ENCODE peak calls at places on chromosomes 16 and 17, in nine cellular contexts. R, X, M, Q, A, S, Y, W and N are unnamed samples.

GRCh38 chr17:82107341-82107860 is 9.4 kb upstream of the FASN start:
- DNase-seq in S (no peak), R (no peak), M (peak; percentile 28), A (no peak), X (no peak), W (no peak), Y (no peak), Q (no peak), N (no peak)

GRCh38 chr16:31427441-31428276 is 501 bp downstream of the COX6A2 start:
- DNase-seq in S (no peak), R (no peak), X (peak; percentile 49), M (no peak), W (no peak), A (peak; percentile 60), Y (peak; percentile 81), Q (no peak), N (peak; percentile 79)

GRCh38 chr17:31251075-31251474 is 46.0 kb downstream of the OMG start:
- DNase-seq in M (peak; percentile 8), A (no peak), W (no peak), Q (no peak), R (no peak), Y (no peak), X (no peak), S (no peak), N (no peak)

GRCh38 chr16:75114946-75115825 is 1.4 kb downstream of the LDHD start:
- DNase-seq in A (no peak), W (no peak), Q (no peak), M (no peak), R (no peak), X (no peak), Y (peak; percentile 63), S (no peak), N (no peak)

GRCh38 chr17:247767-248166 is 66.3 kb upstream of the DOC2B start:
- DNase-seq in R (no peak), X (no peak), M (no peak), W (no peak), S (no peak), Q (peak; percentile 35), A (peak; percentile 55), Y (peak; percentile 69), N (no peak)

GRCh38 chr16:16788004-16788403 is 409.1 kb downstream of the NPIPA7 start:
- DNase-seq in Q (no peak), S (no peak), A (no peak), X (no peak), Y (no peak), W (peak; percentile 38), R (no peak), M (peak; percentile 65), N (no peak)

GRCh38 chr16:54285414-54286066 is 1.0 kb downstream of the IRX3 start:
- DNase-seq in A (peak; percentile 56), R (peak; percentile 54), S (peak; percentile 35), Q (peak; percentile 49), W (peak; percentile 61), Y (peak; percentile 75), X (no peak), M (peak; percentile 37), N (peak; percentile 45)

GRCh38 chr17:58328195-58329034 is at the start of gene TSPOAP1:
- DNase-seq in W (peak; percentile 90), S (no peak), M (peak; percentile 65), X (peak; percentile 60), A (no peak), R (no peak), Q (no peak), Y (peak; percentile 70), N (no peak)

GRCh38 chr17:29369831-29370735 is 20.1 kb upstream of the TAOK1 start:
- DNase-seq in W (peak; percentile 88), Q (peak; percentile 61), R (peak; percentile 83), Y (no peak), M (peak; percentile 94), S (peak; percentile 67), X (peak; percentile 31), A (peak; percentile 66), N (peak; percentile 16)

GRCh38 chr16:50151744-50152143 is 1.4 kb upstream of the TENT4B start:
- DNase-seq in Y (no peak), W (no peak), A (no peak), M (no peak), Q (no peak), R (no peak), X (no peak), S (no peak), N (no peak)

GRCh38 chr17:6254036-6254435 is 180.9 kb downstream of the AIPL1 start:
- DNase-seq in X (no peak), Q (no peak), S (no peak), W (no peak), A (no peak), Y (no peak), R (no peak), M (no peak), N (no peak)

GRCh38 chr16:51391798-51392511 is 240.9 kb upstream of the SALL1 start:
- DNase-seq in W (peak; percentile 78), R (peak; percentile 25), Q (no peak), Y (no peak), X (no peak), S (peak; percentile 44), A (no peak), M (peak; percentile 89), N (no peak)

GRCh38 chr16:11016993-11017392 is 72.6 kb downstream of the CLEC16A start:
- DNase-seq in Q (peak; percentile 75), X (no peak), W (no peak), M (no peak), A (peak; percentile 78), S (no peak), Y (peak; percentile 73), R (no peak), N (no peak)

GRCh38 chr16:1262846-1263221 is 7.0 kb downstream of the TPSD1 start:
- DNase-seq in Q (no peak), Y (no peak), R (no peak), X (no peak), S (no peak), W (no peak), A (no peak), M (no peak), N (no peak)

GRCh38 chr17:50956750-50957523 is 90.8 kb upstream of the TOB1 start:
- DNase-seq in M (peak; percentile 74), Q (peak; percentile 58), W (peak; percentile 85), S (no peak), A (peak; percentile 69), Y (peak; percentile 77), R (peak; percentile 79), X (peak; percentile 61), N (peak; percentile 67)

GRCh38 chr17:47692895-47693666 is 880 bp upstream of the TBKBP1 start:
- DNase-seq in Q (no peak), S (no peak), Y (no peak), A (no peak), W (no peak), X (no peak), M (peak; percentile 68), R (no peak), N (no peak)

GRCh38 chr17:76188213-76189060 is 47.4 kb upstream of the FOXJ1 start:
- DNase-seq in Y (no peak), Q (no peak), A (no peak), M (no peak), X (no peak), S (no peak), R (no peak), W (no peak), N (no peak)

GRCh38 chr17:67853703-67854102 is 28.4 kb downstream of the BPTF start:
- DNase-seq in Y (no peak), W (no peak), S (no peak), R (no peak), M (no peak), A (no peak), Q (no peak), X (no peak), N (no peak)

GRCh38 chr17:67850991-67851631 is 25.8 kb downstream of the BPTF start:
- DNase-seq in X (no peak), W (no peak), S (no peak), Q (no peak), A (no peak), M (no peak), Y (no peak), R (no peak), N (no peak)

GRCh38 chr17:67855504-67856324 is 30.4 kb downstream of the BPTF start:
- DNase-seq in Q (no peak), A (no peak), R (no peak), W (no peak), S (no peak), M (no peak), Y (no peak), X (no peak), N (no peak)

DNA sequence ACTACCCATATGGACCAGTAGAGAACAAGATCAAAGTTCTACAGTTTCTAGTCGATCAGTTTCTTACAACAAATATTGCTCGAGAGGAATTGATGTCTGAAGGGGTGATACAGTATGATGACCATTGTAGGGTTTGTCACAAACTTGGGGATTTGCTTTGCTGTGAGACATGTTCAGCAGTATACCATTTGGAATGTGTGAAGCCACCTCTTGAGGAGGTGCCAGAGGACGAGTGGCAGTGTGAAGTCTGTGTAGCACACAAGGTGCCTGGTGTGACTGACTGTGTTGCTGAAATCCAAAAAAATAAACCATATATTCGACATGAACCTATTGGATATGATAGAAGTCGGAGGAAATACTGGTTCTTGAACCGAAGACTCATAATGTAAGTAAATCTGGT is 29.1 kb downstream of the BPTF start:
- DNase-seq in M (no peak), X (no peak), S (no peak), Y (no peak), W (no peak), R (no peak), Q (no peak), A (no peak), N (no peak)
- H3K4me1 ChIP-seq in M (no peaks in the 10 kb centered on the region), X (peaks cover 10% of the 10 kb centered on the region), S (no peaks in the 10 kb centered on the region), Y (peaks cover 30% of the 10 kb centered on the region), W (no peaks in the 10 kb centered on the region), R (peaks cover 41% of the 10 kb centered on the region), Q (no peaks in the 10 kb centered on the region), A (peaks cover 55% of the 10 kb centered on the region), N (no peaks in the 10 kb centered on the region)

GRCh38 chr16:64880994-64881393 is 240.9 kb downstream of the CDH11 start:
- DNase-seq in M (no peak), A (no peak), S (no peak), Y (no peak), W (no peak), X (no peak), R (no peak), Q (no peak), N (no peak)
- H3K4me1 ChIP-seq in M (no peaks in the 10 kb centered on the region), A (peaks cover 4% of the 10 kb centered on the region), S (no peaks in the 10 kb centered on the region), Y (no peaks in the 10 kb centered on the region), W (no peaks in the 10 kb centered on the region), X (no peaks in the 10 kb centered on the region), R (peaks cover 4% of the 10 kb centered on the region), Q (no peaks in the 10 kb centered on the region), N (peaks cover 10% of the 10 kb centered on the region)

GRCh38 chr17:17722081-17722905 is 41.0 kb downstream of the RAI1 start:
- DNase-seq in Q (no peak), Y (no peak), X (no peak), W (peak; percentile 71), A (no peak), M (peak; percentile 60), R (peak; percentile 39), S (no peak), N (no peak)
- H3K4me1 ChIP-seq in Q (peaks cover 51% of the 10 kb centered on the region), Y (peaks cover 46% of the 10 kb centered on the region), X (peaks cover 17% of the 10 kb centered on the region), W (peaks cover 25% of the 10 kb centered on the region), A (peaks cover 77% of the 10 kb centered on the region), M (peaks cover 9% of the 10 kb centered on the region), R (peaks cover 6% of the 10 kb centered on the region), S (peaks cover 19% of the 10 kb centered on the region), N (peaks cover 55% of the 10 kb centered on the region)

DNA sequence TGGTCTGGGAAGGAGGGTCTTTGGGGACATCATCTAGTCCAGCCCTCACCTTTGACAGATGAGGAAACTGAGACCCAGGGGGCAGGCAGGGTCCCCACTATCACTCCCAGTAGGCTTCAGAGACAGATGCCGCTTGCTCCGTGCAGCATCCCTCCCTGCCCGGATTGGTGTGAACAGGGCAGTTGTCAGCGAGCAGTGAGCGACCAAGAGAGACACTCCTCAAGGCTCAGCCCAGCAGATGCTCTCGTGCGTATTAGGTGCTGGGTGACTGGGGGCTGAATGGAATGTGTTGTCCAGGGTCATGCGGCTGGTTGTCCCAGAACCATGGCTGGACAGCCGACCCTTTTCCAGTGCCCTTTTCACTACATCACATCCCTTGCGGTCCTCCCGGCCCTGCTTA is 49.0 kb downstream of the MPRIP start:
- DNase-seq in M (no peak), R (no peak), X (no peak), A (no peak), S (no peak), Q (no peak), Y (peak; percentile 48), W (no peak), N (no peak)
- H3K4me1 ChIP-seq in M (peaks cover 3% of the 10 kb centered on the region), R (peaks cover 14% of the 10 kb centered on the region), X (peaks cover 13% of the 10 kb centered on the region), A (peaks cover 99% of the 10 kb centered on the region), S (peaks cover 16% of the 10 kb centered on the region), Q (peaks cover 13% of the 10 kb centered on the region), Y (peaks cover 41% of the 10 kb centered on the region), W (peaks cover 34% of the 10 kb centered on the region), N (peaks cover 73% of the 10 kb centered on the region)